ENCODE peak calls at places on chromosome 17, in five cellular contexts. M is mucosa of descending colon; U is A673; K is CD4-positive, CD25-positive, alpha-beta regulatory T cell; C is tibial artery. P is an unnamed sample. For H3K4me1, the result is how much of the 10 kb centered on the place peaks cover.

GRCh38 chr17:45377401-45377800 is 55.3 kb downstream of the ARHGAP27 start:
- DNase-seq in M (no peak), U (no peak), K (no peak), C (no peak), P (no peak)

GRCh38 chr17:48612854-48613691 is 2.0 kb downstream of the HOXB8 start:
- DNase-seq in M (no peak), U (peak), K (peak), C (no peak), P (peak)

GRCh38 chr17:77491921-77492445 is 351.2 kb downstream of the SEC14L1 start:
- DNase-seq in M (peak), U (no peak), K (peak), C (peak), P (no peak)

GRCh38 chr17:45021607-45022287 is 29.7 kb downstream of the DCAKD start:
- DNase-seq in M (peak), U (peak), K (peak), C (peak), P (peak)

GRCh38 chr17:70184770-70185169 is 15.4 kb downstream of the KCNJ2 start:
- DNase-seq in M (no peak), U (no peak), K (no peak), C (no peak), P (no peak)

GRCh38 chr17:7644768-7645167 is 6.0 kb upstream of the ATP1B2 start:
- DNase-seq in M (no peak), U (no peak), K (no peak), C (no peak), P (no peak)

GRCh38 chr17:55723488-55723848 is 804 bp upstream of the TMEM100 start:
- DNase-seq in M (no peak), U (no peak), K (no peak), C (no peak), P (no peak)

GRCh38 chr17:45172541-45173286 is 11.0 kb downstream of the HEXIM2 start:
- DNase-seq in M (peak), U (peak), K (peak), C (peak), P (no peak)

GRCh38 chr17:62986549-62986948 is 20.5 kb downstream of the TANC2 start:
- DNase-seq in M (no peak), U (no peak), K (no peak), C (no peak), P (peak)

GRCh38 chr17:83192161-83192788 is 112.9 kb downstream of the METRNL start:
- DNase-seq in M (no peak), U (no peak), K (no peak), C (peak), P (no peak)

DNA sequence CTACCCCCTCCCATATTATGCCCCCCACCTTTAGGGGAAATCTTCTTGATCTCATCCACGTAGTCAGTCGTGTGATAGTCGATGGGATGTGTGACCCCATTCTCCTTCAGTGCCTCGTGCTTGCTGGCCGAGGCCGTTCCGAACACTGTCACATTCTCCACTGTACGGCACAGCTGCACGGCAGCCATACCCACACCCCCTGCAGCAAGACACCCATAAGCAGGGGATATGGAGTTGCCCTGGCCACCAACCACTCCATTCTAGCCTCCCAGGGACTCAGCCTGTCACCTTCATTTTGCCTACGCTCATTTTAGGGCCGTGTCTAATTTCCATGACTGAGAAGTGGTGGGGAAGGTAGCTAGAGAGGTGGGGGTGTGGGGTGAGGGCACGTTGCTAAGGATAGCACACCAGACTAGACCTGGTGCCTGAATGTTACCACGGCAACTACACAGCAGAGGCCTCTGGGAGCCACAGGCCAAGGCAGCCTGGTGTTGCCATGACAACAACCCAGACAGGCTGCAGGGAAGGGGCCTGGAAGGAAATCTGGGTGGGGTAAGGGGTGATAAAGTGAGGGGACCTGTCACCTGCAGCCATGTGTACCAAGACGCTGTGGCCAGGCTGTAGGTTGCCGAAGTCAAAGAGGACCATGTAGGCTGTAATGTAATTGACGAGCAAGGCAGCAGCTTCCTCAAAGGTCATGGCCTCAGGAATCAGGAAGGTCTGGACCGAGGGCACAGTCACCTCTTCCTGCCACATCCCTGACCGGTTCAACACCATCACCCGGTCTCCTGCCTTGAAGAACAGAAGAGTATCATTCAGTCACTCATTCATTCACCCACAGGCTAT is 4.0 kb downstream of the VAT1 start:
- DNase-seq in M (no peak), U (no peak), K (peak), C (no peak), P (peak)
- H3K4me1 ChIP-seq in M (under half), U (under half), K (under half), C (under half), P (under half)

GRCh38 chr17:76268015-76268749 is 3.0 kb downstream of the UBALD2 start:
- DNase-seq in M (peak), U (peak), K (peak), C (peak), P (no peak)

GRCh38 chr17:76268991-76269981 is 4.1 kb downstream of the UBALD2 start:
- DNase-seq in M (no peak), U (no peak), K (no peak), C (no peak), P (no peak)

GRCh38 chr17:76271669-76272540 is 6.8 kb downstream of the UBALD2 start:
- DNase-seq in M (peak), U (no peak), K (peak), C (no peak), P (no peak)

GRCh38 chr17:76270770-76271668 is 5.9 kb downstream of the UBALD2 start:
- DNase-seq in M (no peak), U (no peak), K (no peak), C (no peak), P (no peak)

GRCh38 chr17:76270127-76270592 is 5.0 kb downstream of the UBALD2 start:
- DNase-seq in M (no peak), U (no peak), K (no peak), C (no peak), P (no peak)
- H3K4me1 ChIP-seq in M (half or more), U (under half), K (half or more), C (under half), P (under half)

GRCh38 chr17:59366040-59366757 is 34.7 kb downstream of the YPEL2 start:
- DNase-seq in M (peak), U (no peak), K (no peak), C (peak), P (no peak)

GRCh38 chr17:59367657-59368045 is 36.2 kb downstream of the YPEL2 start:
- DNase-seq in M (no peak), U (no peak), K (no peak), C (peak), P (no peak)

GRCh38 chr17:59366773-59367656 is 35.6 kb downstream of the YPEL2 start:
- DNase-seq in M (peak), U (no peak), K (no peak), C (peak), P (peak)

GRCh38 chr17:59362811-59363205 is 31.4 kb downstream of the YPEL2 start:
- DNase-seq in M (no peak), U (no peak), K (no peak), C (no peak), P (no peak)

DNA sequence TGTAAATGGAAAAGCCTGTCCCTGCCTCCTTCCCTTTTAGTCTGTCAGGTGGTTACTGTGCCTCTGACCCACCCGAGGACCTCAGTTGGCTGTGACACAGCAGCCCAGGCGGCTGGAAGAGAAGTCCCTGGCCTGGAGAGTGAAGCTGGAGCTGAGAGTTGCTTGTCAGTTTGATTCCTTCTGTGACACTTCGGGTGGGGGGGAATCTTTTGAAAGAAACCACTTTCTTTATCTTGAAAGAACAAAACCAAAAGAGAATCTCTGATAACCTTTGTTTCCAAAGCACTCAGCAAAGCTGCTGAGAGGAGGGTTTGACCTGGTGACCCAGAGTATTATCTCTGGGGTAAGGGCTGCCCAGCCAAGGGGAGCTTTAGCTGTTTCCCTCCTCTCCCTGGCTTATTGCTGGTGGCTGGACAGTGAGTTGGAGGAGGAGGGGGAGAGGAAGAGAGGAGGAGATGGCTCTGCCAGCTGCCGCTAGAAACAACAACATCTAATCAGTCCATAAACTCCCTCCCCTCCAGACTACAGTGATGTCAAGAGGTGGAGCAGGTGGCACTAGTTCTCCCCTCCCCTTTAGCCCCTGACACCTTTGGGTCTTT is 34.0 kb downstream of the YPEL2 start:
- DNase-seq in M (peak), U (no peak), K (no peak), C (peak), P (peak)
- H3K4me1 ChIP-seq in M (half or more), U (under half), K (half or more), C (under half), P (under half)

GRCh38 chr17:56913867-56914640 is at the start of gene TRIM25:
- DNase-seq in M (peak), U (peak), K (peak), C (peak), P (peak)
- H3K4me1 ChIP-seq in M (under half), U (under half), K (half or more), C (under half), P (under half)

GRCh38 chr17:37025241-37025640 is 76.5 kb downstream of the AATF start:
- DNase-seq in M (no peak), U (no peak), K (no peak), C (no peak), P (no peak)
- H3K4me1 ChIP-seq in M (under half), U (under half), K (under half), C (under half), P (under half)

DNA sequence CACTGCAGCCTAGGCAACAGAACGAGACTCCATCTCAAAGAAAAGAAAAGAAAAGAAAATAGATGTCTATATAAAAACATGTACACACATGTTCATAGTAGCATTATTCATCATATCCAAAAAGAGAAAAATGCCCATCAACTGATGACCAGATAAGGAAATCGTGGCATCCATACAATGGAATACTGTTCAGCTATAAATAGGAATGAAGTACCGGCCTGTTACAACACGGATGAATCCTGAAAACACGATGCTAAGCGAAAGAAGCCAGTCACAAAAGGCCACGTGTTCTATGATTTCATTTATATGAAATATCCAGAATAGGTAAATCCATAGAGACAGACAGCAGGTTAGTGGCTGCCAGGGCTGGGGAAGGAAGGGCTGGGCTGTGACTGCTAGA is 65.8 kb downstream of the TBC1D16 start:
- DNase-seq in M (no peak), U (no peak), K (no peak), C (no peak), P (no peak)
- H3K4me1 ChIP-seq in M (under half), U (under half), K (under half), C (under half), P (under half)

GRCh38 chr17:74214642-74215331 is 1.4 kb downstream of the TTYH2 start:
- DNase-seq in M (no peak), U (peak), K (no peak), C (no peak), P (no peak)

GRCh38 chr17:74217036-74217725 is 3.8 kb downstream of the TTYH2 start:
- DNase-seq in M (no peak), U (no peak), K (no peak), C (no peak), P (no peak)

GRCh38 chr17:74216505-74216904 is 3.1 kb downstream of the TTYH2 start:
- DNase-seq in M (no peak), U (no peak), K (no peak), C (no peak), P (no peak)

GRCh38 chr17:74213897-74214386 is 571 bp downstream of the TTYH2 start:
- DNase-seq in M (no peak), U (peak), K (no peak), C (no peak), P (peak)

DNA sequence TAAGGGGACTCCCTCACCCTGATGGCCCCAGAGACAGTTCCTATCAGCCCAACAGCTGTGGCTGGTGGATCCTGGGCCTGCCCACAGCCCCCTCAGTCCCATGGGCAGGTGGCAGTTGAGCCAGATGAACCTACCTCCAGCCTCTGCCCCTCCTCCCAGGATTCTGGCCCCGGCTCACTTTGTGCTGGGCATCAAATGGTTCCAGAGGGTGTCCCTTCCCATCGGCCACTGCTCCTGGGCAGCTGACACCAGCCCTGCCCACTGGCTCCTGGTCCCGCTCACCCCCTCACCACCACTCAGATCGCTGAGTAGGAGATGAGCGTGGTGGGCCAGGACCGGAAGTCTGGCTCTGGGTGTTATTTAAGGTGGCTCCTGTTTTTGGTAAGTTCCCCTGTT is 2.0 kb downstream of the TTYH2 start:
- DNase-seq in M (no peak), U (no peak), K (no peak), C (no peak), P (no peak)
- H3K4me1 ChIP-seq in M (under half), U (under half), K (half or more), C (under half), P (under half)

GRCh38 chr17:76262732-76263344 is 2.3 kb upstream of the UBALD2 start:
- DNase-seq in M (peak), U (no peak), K (no peak), C (no peak), P (no peak)

GRCh38 chr17:76264425-76264754 is 758 bp upstream of the UBALD2 start:
- DNase-seq in M (no peak), U (no peak), K (no peak), C (no peak), P (no peak)

GRCh38 chr17:76264755-76265623 is at the start of gene UBALD2:
- DNase-seq in M (peak), U (peak), K (peak), C (peak), P (peak)

GRCh38 chr17:76265624-76266243 is 586 bp downstream of the UBALD2 start:
- DNase-seq in M (peak), U (peak), K (peak), C (peak), P (peak)

GRCh38 chr17:76263896-76264295 is 1.3 kb upstream of the UBALD2 start:
- DNase-seq in M (no peak), U (no peak), K (no peak), C (no peak), P (no peak)
- H3K4me1 ChIP-seq in M (half or more), U (under half), K (under half), C (under half), P (under half)

GRCh38 chr17:6568186-6568758 is 11.9 kb upstream of the PITPNM3 start:
- DNase-seq in M (no peak), U (no peak), K (no peak), C (no peak), P (no peak)
- H3K4me1 ChIP-seq in M (under half), U (under half), K (under half), C (under half), P (under half)

DNA sequence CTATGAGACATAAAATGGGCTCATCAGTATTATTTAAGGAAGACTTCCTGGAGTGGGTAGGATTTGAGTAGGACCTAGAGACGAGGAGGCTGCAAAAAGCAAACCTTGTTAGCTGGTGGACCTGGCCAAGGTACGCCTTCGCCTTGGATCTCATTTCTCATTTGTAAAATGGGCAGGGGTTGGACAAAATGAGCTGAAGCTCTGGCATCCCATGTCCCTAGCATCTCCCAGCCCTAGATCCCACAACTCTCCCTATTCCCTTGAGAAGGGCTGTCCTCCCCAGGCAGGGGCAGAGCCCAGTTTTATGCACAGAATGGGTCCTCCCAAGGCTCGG is 306 bp upstream of the SPATA20 start:
- DNase-seq in M (no peak), U (no peak), K (no peak), C (no peak), P (no peak)
- H3K4me1 ChIP-seq in M (under half), U (under half), K (under half), C (under half), P (under half)